ENCODE peak calls at places on chromosomes 16 and 17, in nine cellular contexts. H, I, S, P, W, M, U, T and L are unnamed samples.

GRCh38 chr17:76246080-76247066 is 6.1 kb upstream of the RNF157 start:
- DNase-seq in U (no peak), W (no peak), P (no peak), I (no peak), H (no peak), S (no peak), T (peak; percentile 51), M (peak; percentile 38), L (no peak)

GRCh38 chr17:68709995-68710780 is 109.0 kb upstream of the FAM20A start:
- DNase-seq in H (no peak), I (no peak), U (peak; percentile 36), S (peak; percentile 96), W (no peak), P (no peak), M (no peak), T (no peak), L (no peak)

GRCh38 chr17:17297217-17297616 is 6.0 kb upstream of the NT5M start:
- DNase-seq in P (peak; percentile 9), W (no peak), U (no peak), M (no peak), H (no peak), I (no peak), T (no peak), S (peak; percentile 57), L (no peak)

GRCh38 chr16:26963109-26963508 is 103.6 kb upstream of the C16orf82 start:
- DNase-seq in W (no peak), U (peak; percentile 29), I (no peak), P (peak; percentile 7), M (peak; percentile 9), T (peak; percentile 17), H (no peak), S (peak; percentile 36), L (no peak)

GRCh38 chr17:79923974-79924638 is 84.9 kb upstream of the CBX4 start:
- DNase-seq in H (peak; percentile 17), S (peak; percentile 32), U (peak; percentile 58), W (no peak), M (peak; percentile 86), I (no peak), P (peak; percentile 35), T (peak; percentile 55), L (peak; percentile 54)

GRCh38 chr17:33072421-33073175 is 81.0 kb downstream of the SPACA3 start:
- DNase-seq in P (no peak), U (no peak), W (no peak), I (no peak), H (no peak), S (no peak), T (no peak), M (no peak), L (no peak)

GRCh38 chr16:18839555-18839954 is 38.2 kb upstream of the ARL6IP1 start:
- DNase-seq in T (no peak), M (no peak), H (no peak), W (no peak), U (no peak), I (no peak), P (no peak), S (no peak), L (no peak)

GRCh38 chr17:9343513-9343912 is 232.1 kb downstream of the STX8 start:
- DNase-seq in W (no peak), S (no peak), P (no peak), I (no peak), H (no peak), T (no peak), M (peak; percentile 55), U (no peak), L (no peak)

GRCh38 chr17:13031718-13032350 is 14.0 kb upstream of the ELAC2 start:
- DNase-seq in S (peak; percentile 60), U (peak; percentile 67), M (peak; percentile 48), I (peak; percentile 2), P (peak; percentile 33), T (peak; percentile 74), H (peak; percentile 6), W (peak; percentile 7), L (peak; percentile 25)

GRCh38 chr16:65377131-65377649 is 255.3 kb upstream of the CDH11 start:
- DNase-seq in W (no peak), I (no peak), U (no peak), M (no peak), S (peak; percentile 67), H (no peak), T (no peak), P (no peak), L (no peak)

GRCh38 chr16:84111481-84111880 is 5.3 kb downstream of the MBTPS1 start:
- DNase-seq in M (no peak), W (no peak), H (no peak), U (no peak), I (no peak), T (no peak), P (no peak), S (no peak), L (no peak)

GRCh38 chr17:27506348-27507218 is 50.3 kb downstream of the KSR1 start:
- DNase-seq in S (peak; percentile 9), U (no peak), I (no peak), M (no peak), T (peak; percentile 74), P (peak; percentile 74), W (no peak), H (peak; percentile 37), L (no peak)

GRCh38 chr17:65184235-65184959 is 47.2 kb downstream of the RGS9 start:
- DNase-seq in T (no peak), M (no peak), P (no peak), I (no peak), W (no peak), S (no peak), U (no peak), H (no peak), L (no peak)

GRCh38 chr17:79951361-79952264 is 84.1 kb downstream of the TBC1D16 start:
- DNase-seq in S (peak; percentile 89), M (peak; percentile 77), P (peak; percentile 15), H (no peak), I (no peak), T (no peak), U (no peak), W (no peak), L (peak; percentile 56)

GRCh38 chr17:68641276-68642117 is 40.3 kb upstream of the FAM20A start:
- DNase-seq in I (no peak), H (no peak), S (peak; percentile 12), W (no peak), M (no peak), U (no peak), P (no peak), T (no peak), L (no peak)

GRCh38 chr16:369866-370436 is 387 bp downstream of the MRPL28 start:
- DNase-seq in S (no peak), M (no peak), T (no peak), W (no peak), H (no peak), P (peak; percentile 24), I (no peak), U (peak; percentile 34), L (no peak)

GRCh38 chr16:64545769-64546168 is 576.1 kb downstream of the CDH11 start:
- DNase-seq in M (no peak), W (no peak), I (no peak), H (no peak), T (no peak), U (no peak), S (no peak), P (peak; percentile 5), L (no peak)